ENCODE peak calls at places on chromosomes 3 and 15, in four cellular contexts. U, T, K and M are unnamed samples.

GRCh38 chr3:63900459-63900858 is 11.7 kb downstream of the SCAANT1 start:
- DNase-seq in U (no peak), T (no peak), K (no peak), M (no peak)

GRCh38 chr15:49621327-49622210 is 721 bp downstream of the DTWD1 start:
- DNase-seq in U (peak; percentile 47), T (peak; percentile 36), K (no peak), M (no peak)

GRCh38 chr3:187947927-187948682 is 202.8 kb upstream of the BCL6 start:
- DNase-seq in U (no peak), T (no peak), K (no peak), M (no peak)

GRCh38 chr15:34889486-34889885 is 80.1 kb downstream of the AQR start:
- DNase-seq in U (no peak), T (no peak), K (no peak), M (peak; percentile 19)

GRCh38 chr3:20511863-20512262 is 325.9 kb upstream of the SGO1 start:
- DNase-seq in U (peak; percentile 52), T (peak; percentile 78), K (peak; percentile 72), M (peak; percentile 82)

GRCh38 chr3:132898131-132898530 is 140.1 kb upstream of the TMEM108 start:
- DNase-seq in U (no peak), T (no peak), K (no peak), M (no peak)

GRCh38 chr3:111277226-111277625 is 205.6 kb downstream of the NECTIN3 start:
- DNase-seq in U (peak; percentile 1), T (peak; percentile 83), K (peak; percentile 43), M (peak; percentile 70)

GRCh38 chr3:191246628-191247027 is 47.6 kb downstream of the OSTN start:
- DNase-seq in U (peak; percentile 9), T (peak; percentile 48), K (peak; percentile 85), M (peak; percentile 84)

GRCh38 chr15:83378921-83379561 is 68.1 kb upstream of the SH3GL3 start:
- DNase-seq in U (no peak), T (no peak), K (no peak), M (no peak)

GRCh38 chr3:11482024-11482423 is 161.7 kb downstream of the VGLL4 start:
- DNase-seq in U (no peak), T (no peak), K (no peak), M (peak; percentile 69)

GRCh38 chr3:102269401-102269800 is 165.4 kb upstream of the ZPLD1 start:
- DNase-seq in U (no peak), T (no peak), K (no peak), M (no peak)

GRCh38 chr15:84633311-84634227 is 20.5 kb downstream of the WDR73 start:
- DNase-seq in U (peak; percentile 87), T (peak; percentile 86), K (peak; percentile 59), M (peak; percentile 79)

GRCh38 chr3:183988216-183988790 is 29.4 kb downstream of the ABCC5 start:
- DNase-seq in U (no peak), T (peak; percentile 45), K (peak; percentile 74), M (no peak)

GRCh38 chr3:47688488-47688887 is 93.2 kb downstream of the SMARCC1 start:
- DNase-seq in U (no peak), T (no peak), K (no peak), M (no peak)

GRCh38 chr15:74184582-74185091 is 11.1 kb downstream of the ISLR start:
- DNase-seq in U (no peak), T (no peak), K (no peak), M (no peak)

GRCh38 chr15:90402806-90403205 is 14.8 kb downstream of the IQGAP1 start:
- DNase-seq in U (no peak), T (no peak), K (no peak), M (no peak)

GRCh38 chr15:90400005-90400758 is 12.1 kb downstream of the IQGAP1 start:
- DNase-seq in U (peak; percentile 67), T (no peak), K (no peak), M (no peak)

GRCh38 chr15:90402230-90402629 is 14.2 kb downstream of the IQGAP1 start:
- DNase-seq in U (peak; percentile 83), T (peak; percentile 92), K (peak; percentile 64), M (peak; percentile 91)

GRCh38 chr15:90401499-90401898 is 13.5 kb downstream of the IQGAP1 start:
- DNase-seq in U (no peak), T (no peak), K (no peak), M (no peak)

GRCh38 chr15:90400759-90401314 is 12.8 kb downstream of the IQGAP1 start:
- DNase-seq in U (peak; percentile 95), T (peak; percentile 96), K (peak; percentile 96), M (peak; percentile 84)
- H3K4me3 ChIP-seq in U (peak overlapping the region; percentile 48), T (peak overlapping the region; percentile 70), K (no peak overlapping the region), M (peak overlapping the region; percentile 24)

GRCh38 chr3:124698030-124698770 is 32.1 kb upstream of the UMPS start:
- DNase-seq in U (no peak), T (no peak), K (no peak), M (no peak)

GRCh38 chr3:124699686-124700396 is 30.4 kb upstream of the UMPS start:
- DNase-seq in U (no peak), T (no peak), K (no peak), M (no peak)

GRCh38 chr3:124701687-124702086 is 28.6 kb upstream of the UMPS start:
- DNase-seq in U (no peak), T (peak; percentile 83), K (peak; percentile 61), M (peak; percentile 32)

GRCh38 chr3:124700880-124701684 is 29.2 kb upstream of the UMPS start:
- DNase-seq in U (no peak), T (no peak), K (peak; percentile 91), M (peak; percentile 25)

DNA sequence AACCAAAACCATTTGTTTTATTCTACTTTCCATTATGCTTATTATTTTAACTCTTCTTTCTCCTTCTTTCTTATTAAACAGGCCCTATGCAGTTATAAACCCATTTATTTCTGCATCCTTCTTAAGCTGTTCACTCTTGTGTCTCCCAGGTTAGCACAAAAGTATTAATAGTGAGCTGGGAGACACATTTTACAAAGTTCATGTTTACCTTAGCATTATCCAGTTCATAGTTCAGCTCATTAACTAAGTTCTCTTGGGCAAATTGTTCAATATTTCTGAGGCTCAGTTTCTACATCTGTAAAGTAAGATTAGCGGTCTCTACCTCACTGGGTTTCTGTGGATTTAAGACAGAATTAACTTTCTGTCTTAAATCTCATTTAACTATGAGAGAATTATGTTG is 31.2 kb upstream of the UMPS start:
- DNase-seq in U (no peak), T (no peak), K (no peak), M (no peak)
- H3K4me3 ChIP-seq in U (no peak overlapping the region), T (no peak overlapping the region), K (no peak overlapping the region), M (no peak overlapping the region)

GRCh38 chr3:14490831-14491230 is 49.3 kb downstream of the GRIP2 start:
- DNase-seq in U (no peak), T (no peak), K (no peak), M (no peak)
- H3K4me3 ChIP-seq in U (no peak overlapping the region), T (no peak overlapping the region), K (no peak overlapping the region), M (no peak overlapping the region)

GRCh38 chr15:70140543-70141375 is 43.0 kb upstream of the TLE3 start:
- DNase-seq in U (peak; percentile 75), T (no peak), K (peak; percentile 66), M (no peak)
- H3K4me3 ChIP-seq in U (no peak overlapping the region), T (peak overlapping the region; percentile 47), K (no peak overlapping the region), M (peak overlapping the region; percentile 5)

DNA sequence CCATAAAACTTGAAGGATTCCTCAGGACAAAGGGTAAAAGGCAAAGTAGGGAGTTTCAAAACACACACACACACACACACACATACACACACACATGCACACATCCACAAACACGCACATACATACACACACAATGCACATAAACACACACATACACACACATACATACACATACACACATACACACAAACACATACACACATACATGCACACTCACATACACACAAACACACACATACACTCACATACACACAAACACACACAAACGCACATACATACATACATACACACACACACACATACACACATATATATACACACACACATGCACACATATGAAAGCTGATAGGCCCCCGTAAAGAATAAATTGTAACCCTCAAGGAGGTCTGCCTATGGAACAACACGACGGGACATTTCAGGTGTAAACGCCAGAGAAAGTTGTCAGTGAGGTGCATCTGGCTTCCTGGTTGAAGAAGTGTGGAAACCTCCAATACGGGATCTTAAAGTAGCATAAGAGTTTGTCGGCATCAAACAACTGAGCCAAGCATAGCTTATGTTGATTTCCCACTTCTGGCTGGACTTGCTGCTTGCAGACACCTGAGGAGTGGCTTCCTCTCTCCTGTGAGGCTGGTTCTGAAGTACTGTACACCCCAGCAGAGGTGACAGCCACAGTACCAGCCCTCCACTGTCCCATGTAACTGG is 5.8 kb downstream of the RFTN1 start:
- DNase-seq in U (no peak), T (no peak), K (no peak), M (no peak)
- H3K4me3 ChIP-seq in U (no peak overlapping the region), T (no peak overlapping the region), K (no peak overlapping the region), M (no peak overlapping the region)

GRCh38 chr15:68504721-68505090 is 72.7 kb upstream of the ITGA11 start:
- DNase-seq in U (no peak), T (no peak), K (no peak), M (no peak)

GRCh38 chr15:68502398-68502901 is 70.5 kb upstream of the ITGA11 start:
- DNase-seq in U (no peak), T (no peak), K (no peak), M (no peak)

GRCh38 chr15:68503213-68503612 is 71.2 kb upstream of the ITGA11 start:
- DNase-seq in U (no peak), T (no peak), K (no peak), M (no peak)

GRCh38 chr15:68506071-68506470 is 72.7 kb upstream of the CORO2B start:
- DNase-seq in U (no peak), T (no peak), K (no peak), M (no peak)

DNA sequence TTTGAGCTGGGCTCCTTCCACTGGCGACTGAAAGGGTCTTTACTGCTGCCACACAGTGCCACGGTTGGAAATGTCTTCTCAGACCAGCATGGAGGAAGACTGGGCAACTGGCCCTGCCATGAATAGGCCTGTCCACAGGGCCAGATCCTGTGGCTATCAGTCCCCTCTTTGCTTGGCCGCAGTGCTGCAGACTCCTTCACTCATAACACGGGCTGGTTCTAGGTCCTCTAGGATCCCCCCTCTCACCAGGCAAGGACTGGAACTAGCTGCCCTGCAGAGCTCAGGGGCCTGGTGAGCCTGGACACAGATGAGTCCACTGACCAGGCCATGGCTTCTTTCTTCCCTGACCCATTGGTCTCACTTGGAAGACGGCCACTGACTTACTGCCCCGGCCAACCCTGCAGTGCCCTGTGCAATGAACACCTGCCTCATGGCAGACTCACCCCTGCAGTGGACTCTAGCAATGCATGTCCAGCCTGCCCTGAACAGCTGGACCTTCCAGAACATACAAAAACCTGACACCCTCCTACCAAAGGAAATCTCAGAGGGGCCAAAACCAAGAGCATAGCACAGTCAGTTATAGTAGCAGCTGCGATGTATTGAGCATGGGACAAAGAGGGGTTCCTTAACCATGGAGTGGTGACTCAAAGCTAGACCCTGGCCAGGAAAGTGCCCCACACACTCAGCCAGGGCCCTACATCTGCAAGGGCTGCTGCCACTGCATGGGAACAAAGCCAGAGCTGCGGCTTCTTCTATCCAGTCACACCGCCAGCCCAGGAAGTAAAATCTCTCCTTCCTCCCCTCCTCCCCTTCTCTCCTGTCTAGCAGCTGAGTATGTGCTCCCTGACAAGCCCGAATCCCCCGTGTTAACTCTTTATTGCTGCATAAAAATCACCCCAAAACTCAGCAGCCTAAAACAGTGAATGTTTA is 72.1 kb upstream of the ITGA11 start:
- DNase-seq in U (no peak), T (peak; percentile 39), K (no peak), M (peak; percentile 23)
- H3K4me3 ChIP-seq in U (no peak overlapping the region), T (no peak overlapping the region), K (no peak overlapping the region), M (no peak overlapping the region)